ENCODE peak calls at places on chromosomes 7 and 10, in eight cellular contexts. M, Y, B, Q, V, F, J and D are unnamed samples.

GRCh38 chr10:100551231-100551630 is 15.5 kb downstream of the HIF1AN start:
- DNase-seq in Y (no peak), M (no peak), F (no peak), B (no peak), Q (no peak), V (no peak), J (no peak), D (no peak)

GRCh38 chr7:50754684-50755083 is 28.0 kb downstream of the GRB10 start:
- DNase-seq in B (no peak), Y (no peak), F (no peak), V (no peak), Q (no peak), M (no peak), J (no peak), D (no peak)

GRCh38 chr10:120736377-120736776 is 114.8 kb upstream of the WDR11 start:
- DNase-seq in F (no peak), Y (no peak), V (no peak), B (no peak), M (no peak), Q (no peak), J (no peak), D (no peak)

GRCh38 chr7:101581891-101582290 is 47.2 kb downstream of the MYL10 start:
- DNase-seq in Y (no peak), J (no peak), V (no peak), F (peak), M (no peak), B (no peak), Q (no peak), D (no peak)

GRCh38 chr10:127467793-127468192 is 81.3 kb upstream of the NPS start:
- DNase-seq in Y (no peak), M (no peak), F (no peak), Q (no peak), J (no peak), B (no peak), V (no peak), D (no peak)

GRCh38 chr7:155861480-155861868 is 49.2 kb upstream of the SHH start:
- DNase-seq in M (no peak), J (no peak), B (no peak), F (no peak), Q (no peak), V (no peak), Y (no peak), D (no peak)

GRCh38 chr7:100963874-100964273 is 5.5 kb upstream of the MUC12 start:
- DNase-seq in F (no peak), Q (no peak), V (no peak), Y (no peak), M (no peak), B (no peak), J (no peak), D (no peak)

GRCh38 chr7:155545348-155545747 is 1.0 kb downstream of the CNPY1 start:
- DNase-seq in Y (no peak), M (no peak), V (no peak), B (no peak), J (no peak), F (no peak), Q (no peak), D (no peak)

GRCh38 chr7:128217972-128218652 is 23.0 kb upstream of the LEP start:
- DNase-seq in V (no peak), J (no peak), Y (no peak), F (no peak), Q (no peak), M (no peak), B (no peak), D (no peak)

GRCh38 chr10:30783939-30784500 is 154.5 kb upstream of the LYZL2 start:
- DNase-seq in Q (peak), F (peak), V (peak), B (peak), M (peak), Y (peak), J (peak), D (peak)

GRCh38 chr10:27542812-27543211 is 38.7 kb downstream of the RAB18 start:
- DNase-seq in Q (no peak), B (no peak), Y (peak), J (no peak), F (no peak), M (peak), V (peak), D (peak)

GRCh38 chr10:106467506-106467905 is 697.0 kb downstream of the SORCS1 start:
- DNase-seq in J (no peak), M (no peak), V (no peak), F (no peak), B (no peak), Q (no peak), Y (no peak), D (peak)

GRCh38 chr10:14617850-14618249 is 156.8 kb downstream of the FAM107B start:
- DNase-seq in M (peak), B (no peak), J (no peak), Q (no peak), V (no peak), F (no peak), Y (no peak), D (peak)
- TF ChIP-seq CTCF in M (peak), B (peak), J (no peak), Q (peak), V (peak), F (no peak), Y (peak), D (peak)

GRCh38 chr7:1707756-1708611 is 37.9 kb downstream of the ELFN1 start:
- DNase-seq in B (no peak), V (no peak), F (no peak), M (no peak), J (no peak), Q (no peak), Y (no peak), D (no peak)
- TF ChIP-seq CTCF in B (no peak), V (peak), F (peak), M (peak), J (no peak), Q (no peak), Y (peak), D (peak)

DNA sequence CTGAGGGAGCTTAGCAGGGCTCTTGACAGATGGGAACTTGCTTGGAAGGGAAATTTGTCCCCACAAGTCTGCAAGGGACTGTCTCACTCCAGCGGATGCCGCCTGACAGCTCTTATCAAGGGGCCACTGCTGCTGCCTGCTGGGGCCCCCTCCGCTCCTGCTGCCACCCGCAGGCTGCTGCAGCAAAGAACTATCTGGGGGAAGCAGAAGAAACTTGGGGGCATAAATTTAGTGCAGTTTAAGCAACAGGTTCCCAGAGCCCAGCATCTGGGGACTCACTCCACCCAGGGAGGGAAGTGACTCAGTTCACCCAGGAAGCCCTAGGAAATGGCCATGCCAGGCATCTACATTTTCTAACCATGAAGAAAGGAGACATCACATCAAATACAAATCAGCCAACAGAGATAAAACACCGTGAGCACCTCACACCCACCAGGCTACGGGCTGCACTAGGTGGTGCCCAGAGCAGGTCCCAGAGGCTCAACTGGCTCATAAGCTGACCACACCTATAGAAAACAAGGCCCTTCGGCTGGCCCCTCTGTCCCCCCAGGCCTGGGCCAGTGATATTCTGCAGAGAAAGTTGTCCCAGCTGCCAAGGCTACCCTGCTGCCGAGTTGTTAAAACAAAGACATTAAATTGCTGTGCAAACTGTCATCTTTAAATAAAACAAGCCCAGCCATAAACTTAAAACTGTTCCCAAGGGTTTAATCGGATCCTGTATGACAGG is 3.7 kb downstream of the RGS10 start:
- DNase-seq in Y (no peak), F (no peak), V (no peak), J (no peak), B (no peak), Q (no peak), M (no peak), D (peak)
- TF ChIP-seq CTCF in Y (no peak), F (peak), V (no peak), J (no peak), B (no peak), Q (no peak), M (no peak), D (peak)

GRCh38 chr10:97059006-97059871 is 126.5 kb downstream of the SLIT1 start:
- DNase-seq in Y (no peak), V (no peak), Q (no peak), F (no peak), J (no peak), B (no peak), M (no peak), D (no peak)
- TF ChIP-seq CTCF in Y (no peak), V (peak), Q (no peak), F (no peak), J (no peak), B (no peak), M (no peak), D (peak)

GRCh38 chr10:4353964-4354363 is 472.0 kb upstream of the AKR1E2 start:
- DNase-seq in J (no peak), V (peak), B (no peak), Q (no peak), F (no peak), Y (no peak), M (peak), D (peak)

GRCh38 chr10:4354382-4354812 is 471.6 kb upstream of the AKR1E2 start:
- DNase-seq in V (peak), J (no peak), B (no peak), Q (no peak), F (no peak), Y (no peak), M (peak), D (peak)

GRCh38 chr10:4353059-4353655 is 472.9 kb upstream of the AKR1E2 start:
- DNase-seq in J (no peak), F (no peak), V (peak), M (peak), Y (no peak), Q (no peak), B (no peak), D (peak)

GRCh38 chr10:4355346-4355745 is 470.7 kb upstream of the AKR1E2 start:
- DNase-seq in V (no peak), F (no peak), M (no peak), J (no peak), B (no peak), Y (no peak), Q (no peak), D (no peak)

DNA sequence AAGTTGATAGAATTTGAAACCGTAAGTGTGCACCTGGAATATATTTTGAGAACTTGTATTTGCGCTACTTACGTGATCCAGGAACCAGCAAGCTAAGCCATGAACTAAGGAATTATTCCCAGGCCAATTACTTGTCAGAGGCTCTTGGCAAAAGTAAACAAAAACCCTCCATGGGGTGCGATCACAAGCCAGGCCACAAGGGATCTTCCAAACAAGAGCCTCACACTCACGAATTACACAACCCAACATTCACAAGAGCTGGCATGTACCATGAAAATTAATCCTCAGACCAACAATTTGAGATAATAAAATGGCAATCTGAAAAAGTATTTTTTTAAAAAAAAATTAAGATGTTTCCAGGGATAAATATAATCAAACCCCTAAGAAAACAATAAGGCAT is 467.0 kb upstream of the AKR1E2 start:
- DNase-seq in Y (no peak), B (peak), J (peak), Q (no peak), V (peak), F (no peak), M (peak), D (peak)
- TF ChIP-seq CTCF in Y (no peak), B (no peak), J (no peak), Q (no peak), V (no peak), F (no peak), M (no peak), D (no peak)

DNA sequence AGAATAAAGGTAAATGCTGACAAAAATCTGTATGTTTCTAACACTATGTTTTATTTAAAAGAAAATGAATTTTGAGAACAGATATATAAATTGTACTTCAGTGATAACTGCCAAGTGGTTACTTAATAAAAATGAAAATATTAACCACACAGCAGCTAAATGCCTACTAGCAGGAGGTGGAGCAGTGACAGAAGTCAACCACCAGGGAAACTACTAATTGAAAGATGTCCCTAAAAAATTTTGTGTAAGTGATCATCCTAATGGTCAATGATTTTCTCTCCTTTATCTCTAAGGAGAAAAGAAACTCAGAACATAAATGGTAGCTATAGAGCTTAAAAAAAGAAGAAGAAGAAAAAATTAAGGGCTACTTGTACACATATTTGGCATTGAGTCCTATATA is 22.9 kb downstream of the WNT16 start:
- DNase-seq in J (no peak), F (no peak), M (no peak), Q (no peak), Y (no peak), B (no peak), V (no peak), D (no peak)
- TF ChIP-seq CTCF in J (no peak), F (no peak), M (peak), Q (no peak), Y (no peak), B (no peak), V (no peak), D (peak)

GRCh38 chr10:47047577-47048532 is 136.6 kb downstream of the PTPN20 start:
- DNase-seq in Y (no peak), V (peak), J (peak), M (peak), Q (peak), B (peak), F (peak), D (peak)

GRCh38 chr10:47047127-47047504 is 135.9 kb downstream of the PTPN20 start:
- DNase-seq in Q (no peak), V (no peak), Y (no peak), M (no peak), B (no peak), J (no peak), F (no peak), D (no peak)

GRCh38 chr10:47049906-47050305 is 138.7 kb downstream of the PTPN20 start:
- DNase-seq in V (no peak), J (no peak), Y (no peak), B (no peak), F (no peak), M (no peak), Q (no peak), D (no peak)

GRCh38 chr10:47049056-47049851 is 138.0 kb downstream of the PTPN20 start:
- DNase-seq in M (no peak), F (no peak), V (no peak), B (no peak), Y (no peak), Q (no peak), J (no peak), D (no peak)

DNA sequence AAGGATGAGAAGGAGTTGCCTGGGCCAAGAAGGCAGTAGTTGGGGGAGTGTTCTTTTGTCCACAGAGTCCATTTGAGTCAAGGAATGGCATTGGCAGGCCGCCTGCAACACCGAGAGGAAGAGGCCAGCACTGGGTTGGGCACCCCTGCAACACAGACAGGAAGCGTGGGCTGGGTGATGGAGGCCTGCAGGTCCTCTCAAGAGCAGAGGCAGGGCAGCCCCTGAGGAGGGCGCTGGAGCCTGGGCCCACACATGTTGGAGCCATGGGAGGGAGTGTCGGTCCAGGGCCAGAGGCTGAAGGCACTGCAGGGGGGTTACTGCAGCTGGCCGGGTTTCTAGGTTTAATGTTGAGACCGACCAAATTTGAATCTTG is 137.3 kb downstream of the PTPN20 start:
- DNase-seq in M (peak), V (no peak), J (no peak), F (no peak), B (peak), Y (no peak), Q (no peak), D (peak)
- TF ChIP-seq CTCF in M (peak), V (peak), J (no peak), F (no peak), B (no peak), Y (no peak), Q (no peak), D (peak)

GRCh38 chr7:18471476-18472160 is 23.9 kb upstream of the HDAC9 start:
- DNase-seq in V (no peak), B (no peak), F (no peak), M (no peak), Y (no peak), J (no peak), Q (no peak), D (no peak)
- TF ChIP-seq CTCF in V (no peak), B (no peak), F (no peak), M (no peak), Y (no peak), J (no peak), Q (no peak), D (no peak)